ENCODE peak calls at places on chromosome 12, in nine cellular contexts. Y is lung; F is activated CD4-positive, CD25-positive, alpha-beta regulatory T cell treated with anti-CD3 and anti-CD28 coated beads, Interleukin-2, amount 50 U/mL, for 16 hours; O is naive thymus-derived CD8-positive, alpha-beta T cell; A is activated T-helper 1 cell treated with Interleukin-2 at 50 U/mL for 16 hours; R is RPMI8226; C is AML-193; K is IMR-90; H is activated T-cell treated with anti-CD3 and anti-CD28 coated beads for 1 hour. Z is an unnamed sample.

GRCh38 chr12:93895096-93895460 is 217.9 kb downstream of the CRADD start:
- DNase-seq in Y (no peak), K (peak; percentile 30), A (no peak), F (no peak), R (no peak), O (no peak), C (no peak), H (no peak), Z (no peak)

GRCh38 chr12:93311827-93312226 is 65.9 kb upstream of the NUDT4 start:
- DNase-seq in O (no peak), H (no peak), F (no peak), K (no peak), A (no peak), C (no peak), Y (no peak), R (no peak), Z (no peak)

GRCh38 chr12:3863756-3864155 is 9.4 kb downstream of the PARP11 start:
- DNase-seq in F (no peak), K (no peak), O (no peak), C (no peak), H (no peak), A (no peak), R (no peak), Y (no peak), Z (no peak)

GRCh38 chr12:89307665-89308253 is 44.5 kb downstream of the DUSP6 start:
- DNase-seq in R (peak; percentile 12), H (no peak), A (no peak), C (no peak), O (no peak), K (no peak), Y (no peak), F (no peak), Z (no peak)

GRCh38 chr12:71605034-71605433 is 58.6 kb downstream of the ZFC3H1 start:
- DNase-seq in R (no peak), H (no peak), F (no peak), A (no peak), O (no peak), C (no peak), K (no peak), Y (no peak), Z (no peak)

GRCh38 chr12:4214912-4215861 is 58.4 kb upstream of the CCND2 start:
- DNase-seq in Y (peak; percentile 72), K (no peak), H (no peak), F (no peak), C (peak; percentile 71), O (peak; percentile 39), R (peak; percentile 95), A (no peak), Z (no peak)

GRCh38 chr12:107331471-107331870 is 238.1 kb upstream of the CRY1 start:
- DNase-seq in R (no peak), H (no peak), Y (no peak), K (no peak), A (no peak), O (no peak), F (no peak), C (no peak), Z (no peak)

GRCh38 chr12:57111046-57111698 is at the start of gene STAT6:
- DNase-seq in Y (peak; percentile 89), A (peak; percentile 69), C (peak; percentile 92), K (peak; percentile 87), O (peak; percentile 71), R (peak; percentile 91), H (peak; percentile 70), F (peak; percentile 74), Z (no peak)

GRCh38 chr12:14540801-14541462 is 26.8 kb downstream of the PLBD1 start:
- DNase-seq in R (no peak), K (no peak), Y (no peak), O (no peak), H (no peak), C (no peak), A (no peak), F (no peak), Z (no peak)

GRCh38 chr12:96091833-96092232 is 56.4 kb upstream of the LTA4H start:
- DNase-seq in Y (no peak), A (no peak), H (no peak), O (no peak), R (peak; percentile 15), K (no peak), F (no peak), C (no peak), Z (no peak)

GRCh38 chr12:70154087-70154486 is 89.1 kb upstream of the CNOT2 start:
- DNase-seq in F (no peak), Y (no peak), R (no peak), O (no peak), K (no peak), A (no peak), H (no peak), C (no peak), Z (no peak)

GRCh38 chr12:31749024-31749704 is 20.3 kb upstream of the AMN1 start:
- DNase-seq in H (peak; percentile 33), F (peak; percentile 55), O (peak; percentile 61), K (peak; percentile 98), Y (peak; percentile 83), R (peak; percentile 92), C (peak; percentile 87), A (peak; percentile 39), Z (peak; percentile 63)

GRCh38 chr12:51773145-51773869 is 75.2 kb downstream of the FIGNL2 start:
- DNase-seq in K (peak; percentile 77), Y (no peak), A (no peak), C (peak; percentile 16), H (no peak), O (no peak), F (no peak), R (no peak), Z (no peak)

GRCh38 chr12:34390171-34390841 is 368.0 kb downstream of the ALG10 start:
- DNase-seq in R (no peak), H (no peak), A (no peak), K (no peak), Y (no peak), C (no peak), O (no peak), F (no peak), Z (no peak)

GRCh38 chr12:64194333-64195149 is 27.6 kb downstream of the KICS2 start:
- DNase-seq in O (no peak), A (no peak), F (no peak), R (no peak), Y (no peak), C (no peak), K (no peak), H (no peak), Z (no peak)

GRCh38 chr12:23185346-23185745 is 560.4 kb downstream of the ETNK1 start:
- DNase-seq in K (no peak), Y (no peak), R (no peak), H (no peak), A (no peak), C (no peak), F (no peak), O (no peak), Z (no peak)

GRCh38 chr12:127507336-127507735 is 759.6 kb upstream of the TMEM132C start:
- DNase-seq in H (no peak), F (no peak), C (no peak), K (no peak), R (no peak), Y (no peak), A (no peak), O (no peak), Z (no peak)

GRCh38 chr12:47773858-47774580 is 981 bp downstream of the SLC48A1 start:
- DNase-seq in F (no peak), R (peak; percentile 41), H (no peak), Y (no peak), C (no peak), K (no peak), O (no peak), A (no peak), Z (no peak)

GRCh38 chr12:106084048-106084671 is 54.6 kb downstream of the NUAK1 start:
- DNase-seq in A (no peak), O (no peak), Y (no peak), F (no peak), H (no peak), C (no peak), R (no peak), K (peak; percentile 88), Z (peak; percentile 70)

GRCh38 chr12:128652136-128652751 is 171.5 kb downstream of the SLC15A4 start:
- DNase-seq in Y (no peak), F (no peak), K (no peak), C (no peak), O (no peak), R (no peak), A (no peak), H (no peak), Z (no peak)

GRCh38 chr12:14982986-14983385 is 10.1 kb downstream of the PDE6H start:
- DNase-seq in Y (no peak), C (peak; percentile 48), K (no peak), O (no peak), F (no peak), H (no peak), A (no peak), R (no peak), Z (no peak)